ENCODE peak calls at places on chromosomes 4 and X, in ten cellular contexts. N is iris pigment epithelial cell; D is GDM1; H is central memory CD4-positive, alpha-beta T cell; S is GM13977; E is islet precursor cell; O is stimulated activated CD4-positive, alpha-beta T cell treated with anti-CD3 and anti-CD28 coated beads, Interleukin-2, amount 100 ng/mL, for 48 hours; K is OCI-LY7; G is NCI-H1092; T is DMS153. V is an unnamed sample.

GRCh38 chr4:146442801-146443200 is 78.9 kb downstream of the SLC10A7 start:
- DNase-seq in N (peak; percentile 80), D (no peak), H (no peak), S (no peak), E (no peak), O (no peak), K (no peak), G (no peak), T (no peak), V (peak; percentile 5)

GRCh38 chr4:174873931-174874330 is 44.2 kb upstream of the ADAM29 start:
- DNase-seq in N (peak; percentile 49), D (no peak), H (no peak), S (peak; percentile 19), E (no peak), O (no peak), K (peak; percentile 85), G (peak; percentile 53), T (no peak), V (peak; percentile 5)

GRCh38 chrX:146863566-146863965 is 49.0 kb upstream of the CXorf51A start:
- DNase-seq in N (no peak), D (no peak), H (no peak), S (no peak), E (no peak), O (no peak), K (peak; percentile 37), G (no peak), T (no peak), V (no peak)

GRCh38 chr4:120960868-120961267 is 38.3 kb upstream of the PRDM5 start:
- DNase-seq in N (no peak), D (no peak), H (no peak), S (no peak), E (no peak), O (no peak), K (no peak), G (no peak), T (no peak), V (no peak)

GRCh38 chr4:3414421-3415279 is 27.1 kb upstream of the HGFAC start:
- DNase-seq in N (no peak), D (peak; percentile 51), H (no peak), S (no peak), E (no peak), O (no peak), K (no peak), G (no peak), T (no peak), V (no peak)

GRCh38 chr4:7353846-7354610 is 80.7 kb downstream of the PSAPL1 start:
- DNase-seq in N (no peak), D (no peak), H (no peak), S (no peak), E (no peak), O (no peak), K (no peak), G (no peak), T (no peak), V (no peak)

GRCh38 chr4:828641-829271 is 2.8 kb upstream of the CPLX1 start:
- DNase-seq in N (no peak), D (no peak), H (no peak), S (no peak), E (peak; percentile 63), O (no peak), K (no peak), G (no peak), T (no peak), V (no peak)

GRCh38 chr4:156889616-156890594 is 81.7 kb downstream of the PDGFC start:
- DNase-seq in N (peak; percentile 94), D (no peak), H (no peak), S (no peak), E (no peak), O (no peak), K (no peak), G (no peak), T (no peak), V (no peak)

GRCh38 chr4:148118628-148119027 is 323.6 kb downstream of the NR3C2 start:
- DNase-seq in N (no peak), D (no peak), H (no peak), S (no peak), E (no peak), O (no peak), K (no peak), G (no peak), T (no peak), V (no peak)

GRCh38 chr4:54539500-54540029 is 118.2 kb upstream of the KIT start:
- DNase-seq in N (peak; percentile 23), D (no peak), H (no peak), S (no peak), E (peak; percentile 97), O (no peak), K (no peak), G (peak; percentile 27), T (peak; percentile 27), V (no peak)

GRCh38 chrX:13669246-13669689 is 16.3 kb downstream of the TCEANC start:
- DNase-seq in N (peak; percentile 96), D (no peak), H (peak; percentile 58), S (peak; percentile 42), E (peak; percentile 87), O (no peak), K (no peak), G (no peak), T (peak; percentile 54), V (peak; percentile 79)

GRCh38 chr4:41865306-41865980 is 69.8 kb upstream of the TMEM33 start:
- DNase-seq in N (peak; percentile 15), D (no peak), H (no peak), S (no peak), E (peak; percentile 67), O (no peak), K (no peak), G (no peak), T (no peak), V (no peak)

GRCh38 chr4:82903737-82904136 is 3.2 kb downstream of the THAP9 start:
- DNase-seq in N (no peak), D (no peak), H (peak; percentile 13), S (no peak), E (no peak), O (no peak), K (no peak), G (no peak), T (no peak), V (no peak)

GRCh38 chr4:129929052-129929451 is 833.1 kb downstream of the C4orf33 start:
- DNase-seq in N (no peak), D (no peak), H (no peak), S (no peak), E (no peak), O (no peak), K (peak; percentile 29), G (peak; percentile 18), T (no peak), V (peak; percentile 12)

GRCh38 chr4:145302725-145303124 is 122.3 kb upstream of the OTUD4 start:
- DNase-seq in N (no peak), D (no peak), H (no peak), S (no peak), E (no peak), O (no peak), K (no peak), G (no peak), T (no peak), V (no peak)

GRCh38 chr4:49516796-49517195 is 530.7 kb downstream of the CWH43 start:
- DNase-seq in N (no peak), D (no peak), H (no peak), S (no peak), E (peak; percentile 25), O (no peak), K (no peak), G (no peak), T (no peak), V (no peak)

GRCh38 chrX:47563801-47564315 is 2.9 kb downstream of the ARAF start:
- DNase-seq in N (peak; percentile 89), D (no peak), H (no peak), S (no peak), E (no peak), O (no peak), K (no peak), G (no peak), T (no peak), V (no peak)

GRCh38 chr4:158750379-158750778 is 18.4 kb upstream of the FNIP2 start:
- DNase-seq in N (peak; percentile 83), D (no peak), H (no peak), S (no peak), E (no peak), O (no peak), K (no peak), G (no peak), T (no peak), V (no peak)

GRCh38 chr4:154732669-154733068 is 11.1 kb upstream of the LRAT start:
- DNase-seq in N (no peak), D (no peak), H (no peak), S (no peak), E (no peak), O (no peak), K (no peak), G (no peak), T (no peak), V (no peak)

GRCh38 chrX:73850124-73851013 is 287.4 kb downstream of the CHIC1 start:
- DNase-seq in N (peak; percentile 47), D (no peak), H (peak; percentile 12), S (peak; percentile 29), E (no peak), O (no peak), K (no peak), G (no peak), T (no peak), V (peak; percentile 37)